ENCODE peak calls at places on chromosomes 13 and 19, in five cellular contexts. One of them, this sample, is unnamed.
A peak's percentile ranks its signal among the peaks of the same experiment; 100 is the strongest.

GRCh38 chr13:27035892-27036235 is 135.7 kb downstream of the USP12 start:
- DNase-seq in AG09319: no peak
- DNase-seq in K562: no peak
- DNase-seq in lower lobe of right lung: no peak
- DNase-seq in testis: no peak
- DNase-seq in this sample: no peak

GRCh38 chr19:18683109-18683954 is at the start of gene CRTC1:
- DNase-seq in AG09319: peak; percentile 62
- DNase-seq in K562: peak; percentile 99
- DNase-seq in lower lobe of right lung: peak; percentile 90
- DNase-seq in testis: peak; percentile 82
- DNase-seq in this sample: peak; percentile 85

GRCh38 chr19:12664406-12665280 is 1.9 kb downstream of the MAN2B1 start:
- DNase-seq in AG09319: no peak
- DNase-seq in K562: peak; percentile 71
- DNase-seq in lower lobe of right lung: no peak
- DNase-seq in testis: no peak
- DNase-seq in this sample: no peak

GRCh38 chr13:62846302-62846701 is 1430.7 kb upstream of the PCDH20 start:
- DNase-seq in AG09319: no peak
- DNase-seq in K562: no peak
- DNase-seq in lower lobe of right lung: no peak
- DNase-seq in testis: no peak
- DNase-seq in this sample: no peak

GRCh38 chr13:113610266-113610665 is 25.7 kb downstream of the TFDP1 start:
- DNase-seq in AG09319: no peak
- DNase-seq in K562: no peak
- DNase-seq in lower lobe of right lung: no peak
- DNase-seq in testis: no peak
- DNase-seq in this sample: no peak

GRCh38 chr19:55640043-55640576 is 692 bp upstream of the ZNF580 start:
- DNase-seq in AG09319: no peak
- DNase-seq in K562: peak; percentile 64
- DNase-seq in lower lobe of right lung: peak; percentile 88
- DNase-seq in testis: peak; percentile 61
- DNase-seq in this sample: no peak

GRCh38 chr13:40982772-40983171 is 36.3 kb downstream of the ELF1 start:
- DNase-seq in AG09319: no peak
- DNase-seq in K562: no peak
- DNase-seq in lower lobe of right lung: no peak
- DNase-seq in testis: peak; percentile 48
- DNase-seq in this sample: peak; percentile 72

GRCh38 chr13:36395280-36395679 is 37.0 kb upstream of the CCNA1 start:
- DNase-seq in AG09319: peak; percentile 40
- DNase-seq in K562: no peak
- DNase-seq in lower lobe of right lung: no peak
- DNase-seq in testis: no peak
- DNase-seq in this sample: no peak

GRCh38 chr19:55777528-55777927 is 8.6 kb downstream of the RFPL4AL1 start:
- DNase-seq in AG09319: no peak
- DNase-seq in K562: peak; percentile 36
- DNase-seq in lower lobe of right lung: no peak
- DNase-seq in testis: peak; percentile 61
- DNase-seq in this sample: no peak

GRCh38 chr13:99812611-99813010 is 159.0 kb downstream of the ZIC5 start:
- DNase-seq in AG09319: no peak
- DNase-seq in K562: no peak
- DNase-seq in lower lobe of right lung: no peak
- DNase-seq in testis: no peak
- DNase-seq in this sample: no peak

GRCh38 chr13:108486096-108486495 is 143.3 kb upstream of the MYO16 start:
- DNase-seq in AG09319: no peak
- DNase-seq in K562: no peak
- DNase-seq in lower lobe of right lung: no peak
- DNase-seq in testis: no peak
- DNase-seq in this sample: no peak

GRCh38 chr13:76481738-76482137 is 404.5 kb downstream of the KCTD12 start:
- DNase-seq in AG09319: no peak
- DNase-seq in K562: no peak
- DNase-seq in lower lobe of right lung: no peak
- DNase-seq in testis: no peak
- DNase-seq in this sample: no peak

GRCh38 chr13:45446181-45446580 is 18.6 kb upstream of the COG3 start:
- DNase-seq in AG09319: no peak
- DNase-seq in K562: no peak
- DNase-seq in lower lobe of right lung: no peak
- DNase-seq in testis: no peak
- DNase-seq in this sample: no peak

GRCh38 chr13:45439781-45440462 is 21.7 kb upstream of the SLC25A30 start:
- DNase-seq in AG09319: no peak
- DNase-seq in K562: no peak
- DNase-seq in lower lobe of right lung: no peak
- DNase-seq in testis: no peak
- DNase-seq in this sample: no peak

GRCh38 chr13:45439000-45439399 is 20.8 kb upstream of the SLC25A30 start:
- DNase-seq in AG09319: no peak
- DNase-seq in K562: no peak
- DNase-seq in lower lobe of right lung: no peak
- DNase-seq in testis: no peak
- DNase-seq in this sample: no peak

GRCh38 chr13:45445053-45445452 is 19.7 kb upstream of the COG3 start:
- DNase-seq in AG09319: no peak
- DNase-seq in K562: no peak
- DNase-seq in lower lobe of right lung: no peak
- DNase-seq in testis: no peak
- DNase-seq in this sample: no peak

GRCh38 chr13:45441633-45442032 is 23.1 kb upstream of the COG3 start:
- DNase-seq in AG09319: no peak
- DNase-seq in K562: no peak
- DNase-seq in lower lobe of right lung: no peak
- DNase-seq in testis: no peak
- DNase-seq in this sample: no peak
- TF ChIP-seq CTCF in AG09319: peak; percentile 17
- TF ChIP-seq CTCF in K562: peak; percentile 10
- TF ChIP-seq CTCF in lower lobe of right lung: no peak
- TF ChIP-seq CTCF in testis: no peak
- TF ChIP-seq CTCF in this sample: no peak

DNA sequence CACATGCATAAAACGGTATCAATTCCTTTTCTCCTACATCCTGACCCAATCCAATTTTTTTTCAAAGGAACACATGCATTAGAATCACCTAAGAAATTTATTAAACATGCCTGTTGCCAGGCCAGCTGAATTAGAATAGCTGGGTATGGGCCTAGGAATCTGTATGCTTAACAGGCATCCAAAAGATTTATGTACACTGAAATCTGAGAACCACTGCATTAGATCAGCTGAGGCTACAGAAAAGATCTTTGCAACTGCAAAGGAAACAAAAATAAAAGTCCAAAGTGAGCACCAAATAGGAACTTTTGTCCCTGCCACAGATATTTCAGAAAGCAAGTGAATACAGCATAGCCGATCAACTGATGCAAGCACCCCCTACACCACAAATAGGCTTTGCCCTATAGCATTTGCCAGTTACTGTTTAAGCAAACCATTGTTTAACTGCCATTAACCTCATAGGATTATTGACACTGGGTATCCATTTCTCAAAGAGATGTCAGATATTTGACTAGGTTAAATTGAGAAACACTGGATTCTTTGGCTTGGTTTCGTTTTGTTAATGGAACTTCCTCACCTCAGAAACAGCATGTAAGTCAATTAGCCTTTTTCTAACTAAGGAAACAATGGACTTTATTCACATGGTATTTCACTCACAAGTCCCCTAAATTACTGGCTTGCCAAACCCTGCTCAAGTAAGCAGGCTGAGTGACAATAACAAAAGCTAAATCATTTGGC is 68.0 kb downstream of the SUCLA2 start:
- DNase-seq in AG09319: no peak
- DNase-seq in K562: no peak
- DNase-seq in lower lobe of right lung: no peak
- DNase-seq in testis: no peak
- DNase-seq in this sample: no peak
- TF ChIP-seq CTCF in AG09319: no peak
- TF ChIP-seq CTCF in K562: no peak
- TF ChIP-seq CTCF in lower lobe of right lung: no peak
- TF ChIP-seq CTCF in testis: no peak
- TF ChIP-seq CTCF in this sample: no peak

GRCh38 chr13:48973845-48974431 is 1.8 kb upstream of the FNDC3A start:
- DNase-seq in AG09319: no peak
- DNase-seq in K562: no peak
- DNase-seq in lower lobe of right lung: no peak
- DNase-seq in testis: no peak
- DNase-seq in this sample: no peak

GRCh38 chr13:48977973-48978372 is 2.3 kb downstream of the FNDC3A start:
- DNase-seq in AG09319: no peak
- DNase-seq in K562: no peak
- DNase-seq in lower lobe of right lung: no peak
- DNase-seq in testis: no peak
- DNase-seq in this sample: no peak

GRCh38 chr13:48975101-48975925 is at the start of gene FNDC3A:
- DNase-seq in AG09319: peak; percentile 16
- DNase-seq in K562: peak; percentile 70
- DNase-seq in lower lobe of right lung: peak; percentile 46
- DNase-seq in testis: peak; percentile 64
- DNase-seq in this sample: peak; percentile 56

GRCh38 chr13:48976677-48977625 is 1.2 kb downstream of the FNDC3A start:
- DNase-seq in AG09319: no peak
- DNase-seq in K562: no peak
- DNase-seq in lower lobe of right lung: no peak
- DNase-seq in testis: peak; percentile 75
- DNase-seq in this sample: no peak

DNA sequence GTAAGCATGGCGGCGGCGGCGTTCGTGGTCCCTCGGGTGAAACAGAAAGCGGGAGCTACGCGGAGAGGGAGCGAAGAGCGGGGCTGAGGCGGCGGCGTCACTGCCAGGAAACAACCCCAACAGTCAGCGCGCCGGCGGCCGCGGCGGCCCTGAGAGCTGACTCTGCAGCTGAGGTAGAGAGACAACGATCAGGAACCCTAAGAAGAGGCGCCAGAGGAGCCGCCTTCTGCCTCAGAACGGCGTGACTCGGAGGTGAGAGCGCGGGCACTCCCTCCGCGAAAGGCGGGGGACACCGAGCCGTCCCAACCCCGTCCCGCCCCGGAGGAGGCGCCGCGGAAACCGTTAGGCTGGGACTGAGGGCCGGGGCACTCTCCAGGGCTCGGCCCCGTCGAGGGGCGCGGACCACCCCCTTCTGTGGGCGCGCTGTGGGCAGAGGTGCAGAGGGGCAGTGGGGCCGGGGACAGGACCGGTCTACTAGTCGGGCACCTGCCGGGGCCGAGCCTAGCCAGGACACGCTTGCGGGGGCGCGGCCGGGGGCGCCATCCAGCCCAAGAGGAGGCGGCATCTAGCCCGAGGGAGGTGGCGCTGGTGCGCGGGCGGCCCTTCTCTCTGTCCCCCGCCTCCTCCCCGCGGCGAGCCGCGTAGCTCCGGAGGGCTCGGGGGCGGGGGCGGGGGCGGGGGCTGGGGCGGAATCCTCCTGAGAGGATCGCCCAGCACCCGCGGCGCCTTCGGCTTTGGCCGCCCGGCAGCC is 389 bp downstream of the FNDC3A start:
- DNase-seq in AG09319: peak; percentile 44
- DNase-seq in K562: peak; percentile 73
- DNase-seq in lower lobe of right lung: peak; percentile 91
- DNase-seq in testis: peak; percentile 93
- DNase-seq in this sample: peak; percentile 87
- TF ChIP-seq CTCF in AG09319: no peak
- TF ChIP-seq CTCF in K562: no peak
- TF ChIP-seq CTCF in lower lobe of right lung: no peak
- TF ChIP-seq CTCF in testis: no peak
- TF ChIP-seq CTCF in this sample: no peak

GRCh38 chr19:7932276-7932929 is 6.5 kb upstream of the CTXN1 start:
- DNase-seq in AG09319: no peak
- DNase-seq in K562: no peak
- DNase-seq in lower lobe of right lung: no peak
- DNase-seq in testis: no peak
- DNase-seq in this sample: no peak

GRCh38 chr19:7933828-7934725 is 8.1 kb upstream of the CTXN1 start:
- DNase-seq in AG09319: no peak
- DNase-seq in K562: no peak
- DNase-seq in lower lobe of right lung: no peak
- DNase-seq in testis: no peak
- DNase-seq in this sample: no peak

GRCh38 chr19:7932930-7933300 is 7.0 kb upstream of the CTXN1 start:
- DNase-seq in AG09319: no peak
- DNase-seq in K562: no peak
- DNase-seq in lower lobe of right lung: no peak
- DNase-seq in testis: no peak
- DNase-seq in this sample: no peak

GRCh38 chr19:7934766-7935165 is 8.7 kb downstream of the TIMM44 start:
- DNase-seq in AG09319: no peak
- DNase-seq in K562: no peak
- DNase-seq in lower lobe of right lung: no peak
- DNase-seq in testis: no peak
- DNase-seq in this sample: no peak

GRCh38 chr19:7933411-7933810 is 7.5 kb upstream of the CTXN1 start:
- DNase-seq in AG09319: no peak
- DNase-seq in K562: no peak
- DNase-seq in lower lobe of right lung: no peak
- DNase-seq in testis: no peak
- DNase-seq in this sample: no peak
- TF ChIP-seq CTCF in AG09319: peak; percentile 7
- TF ChIP-seq CTCF in K562: peak; percentile 42
- TF ChIP-seq CTCF in lower lobe of right lung: peak; percentile 8
- TF ChIP-seq CTCF in testis: no peak
- TF ChIP-seq CTCF in this sample: peak; percentile 34

DNA sequence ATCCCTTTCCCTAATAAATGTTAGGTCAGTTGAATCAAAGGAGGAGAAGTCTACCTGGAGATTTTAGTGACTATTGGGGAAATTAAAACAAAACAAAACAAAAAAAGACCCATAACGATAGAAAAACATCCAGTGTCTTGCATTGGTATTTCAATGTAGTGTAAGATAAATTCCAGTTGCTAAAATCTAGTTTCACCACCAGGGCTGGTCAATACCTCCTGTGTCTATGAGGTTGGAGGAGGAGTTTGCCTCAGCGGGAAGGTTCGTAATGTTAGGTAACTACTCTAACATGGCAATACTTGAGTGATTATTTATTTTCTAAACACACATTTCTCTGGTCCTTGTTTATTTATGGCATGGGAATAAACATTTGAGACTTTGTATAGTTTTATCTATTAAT is 483.2 kb downstream of the FGF9 start:
- DNase-seq in AG09319: no peak
- DNase-seq in K562: no peak
- DNase-seq in lower lobe of right lung: no peak
- DNase-seq in testis: no peak
- DNase-seq in this sample: no peak
- TF ChIP-seq CTCF in AG09319: no peak
- TF ChIP-seq CTCF in K562: no peak
- TF ChIP-seq CTCF in lower lobe of right lung: no peak
- TF ChIP-seq CTCF in testis: no peak
- TF ChIP-seq CTCF in this sample: no peak

GRCh38 chr13:107452833-107453232 is 762.5 kb downstream of the LIG4 start:
- DNase-seq in AG09319: no peak
- DNase-seq in K562: no peak
- DNase-seq in lower lobe of right lung: no peak
- DNase-seq in testis: no peak
- DNase-seq in this sample: no peak
- TF ChIP-seq CTCF in AG09319: no peak
- TF ChIP-seq CTCF in K562: no peak
- TF ChIP-seq CTCF in lower lobe of right lung: no peak
- TF ChIP-seq CTCF in testis: no peak
- TF ChIP-seq CTCF in this sample: no peak

This sample was measured in CD14-positive monocyte.